ENCODE peak calls at places on chromosomes 5 and 9, in ten cellular contexts. M is kidney epithelial cell; D is BE2C; X is colonic mucosa; N is endodermal cell; Q is progenitor cell of endocrine pancreas; I is CD4-positive, alpha-beta T cell; J is coronary artery; S is sigmoid colon; Y is mammary epithelial cell. K is an unnamed sample.

GRCh38 chr5:79694183-79694582 is 4.5 kb downstream of the CMYA5 start:
- DNase-seq in N (no peak), M (no peak), I (no peak), J (no peak), Y (no peak), S (no peak), Q (no peak), D (no peak), X (no peak), K (no peak)

GRCh38 chr9:92706218-92706940 is 36.4 kb upstream of the IPPK start:
- DNase-seq in Y (peak), D (peak), Q (no peak), N (peak), S (no peak), X (no peak), I (peak), J (no peak), M (no peak), K (no peak)

GRCh38 chr5:368162-369084 is 46.9 kb downstream of the AHRR start:
- DNase-seq in I (no peak), X (peak), M (no peak), Y (no peak), S (no peak), J (peak), N (peak), Q (peak), D (no peak), K (no peak)

GRCh38 chr9:21023861-21024260 is 7.6 kb downstream of the HACD4 start:
- DNase-seq in I (no peak), J (no peak), S (no peak), N (no peak), M (no peak), Y (no peak), X (no peak), Q (no peak), D (no peak), K (no peak)

GRCh38 chr9:100575765-100576368 is 2.0 kb upstream of the CAVIN4 start:
- DNase-seq in J (no peak), Q (no peak), D (no peak), I (no peak), M (no peak), S (no peak), Y (peak), X (no peak), N (no peak), K (no peak)

GRCh38 chr9:4820172-4820571 is 27.4 kb downstream of the RCL1 start:
- DNase-seq in S (no peak), N (no peak), Y (no peak), D (no peak), I (no peak), Q (no peak), M (no peak), J (no peak), X (no peak), K (no peak)

GRCh38 chr5:135458356-135458755 is 6.2 kb upstream of the TIFAB start:
- DNase-seq in Q (no peak), D (no peak), S (no peak), I (no peak), M (no peak), X (no peak), Y (no peak), J (no peak), N (no peak), K (no peak)

GRCh38 chr5:67538855-67539506 is 342.4 kb upstream of the CD180 start:
- DNase-seq in X (no peak), D (no peak), J (no peak), I (no peak), Y (no peak), N (no peak), Q (no peak), S (no peak), M (no peak), K (no peak)

GRCh38 chr9:122172131-122172530 is 12.4 kb downstream of the MORN5 start:
- DNase-seq in I (no peak), J (no peak), D (no peak), M (no peak), X (no peak), Y (no peak), N (no peak), Q (no peak), S (no peak), K (no peak)

GRCh38 chr9:90926920-90927319 is 125.3 kb downstream of the SYK start:
- DNase-seq in D (no peak), J (no peak), I (no peak), S (no peak), X (no peak), Y (no peak), M (no peak), N (no peak), Q (no peak), K (no peak)

GRCh38 chr9:90921969-90922368 is 120.3 kb downstream of the SYK start:
- DNase-seq in I (no peak), S (no peak), D (no peak), Y (no peak), M (no peak), Q (no peak), J (no peak), X (no peak), N (no peak), K (no peak)

GRCh38 chr9:90929616-90930015 is 128.0 kb downstream of the SYK start:
- DNase-seq in Y (no peak), J (no peak), S (no peak), X (no peak), I (no peak), D (no peak), Q (no peak), N (no peak), M (no peak), K (no peak)

GRCh38 chr9:90927496-90927895 is 125.9 kb downstream of the SYK start:
- DNase-seq in D (no peak), Y (peak), J (no peak), S (no peak), N (no peak), Q (no peak), X (no peak), I (no peak), M (no peak), K (no peak)

DNA sequence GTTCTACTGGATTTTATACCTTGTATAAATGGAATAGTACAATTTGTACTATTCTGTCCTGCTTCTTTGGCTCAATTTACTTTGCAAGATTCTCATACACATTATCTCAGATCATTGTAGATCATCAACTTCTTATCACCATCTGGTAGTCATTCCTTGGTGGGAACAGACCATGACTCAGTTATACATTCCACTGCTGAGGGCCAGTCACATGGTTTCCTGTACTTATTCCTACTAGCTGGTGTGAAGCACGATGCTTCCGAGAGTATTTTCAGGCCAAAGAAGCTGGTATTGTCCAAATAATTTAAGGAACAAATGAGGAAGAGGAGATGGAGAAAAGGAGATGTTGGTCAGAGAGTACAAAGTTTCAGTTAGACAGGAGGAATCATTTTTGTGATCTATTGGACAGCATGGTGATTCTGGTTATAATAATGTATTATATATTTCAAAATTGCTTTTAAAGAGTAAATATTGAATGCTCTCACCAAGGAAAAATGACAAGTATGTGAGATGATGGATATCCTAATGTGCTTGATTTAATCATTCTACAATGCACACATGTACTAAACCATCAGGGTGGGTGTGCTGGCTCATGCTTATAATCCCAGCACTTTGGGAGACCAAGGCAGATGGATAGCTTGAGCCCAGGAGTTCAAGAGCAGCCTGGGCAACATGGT is 124.1 kb downstream of the SYK start:
- DNase-seq in I (no peak), S (no peak), D (no peak), N (no peak), X (no peak), Y (peak), J (no peak), M (peak), Q (no peak), K (no peak)
- TF ChIP-seq CTCF in I (no peak), S (no peak), D (no peak), N (no peak), X (no peak), Y (no peak), J (no peak), M (no peak), Q (no peak), K (no peak)

GRCh38 chr9:16419124-16419523 is 451.3 kb downstream of the BNC2 start:
- DNase-seq in N (no peak), M (no peak), I (no peak), D (no peak), Y (no peak), S (no peak), X (no peak), Q (no peak), J (no peak), K (no peak)
- TF ChIP-seq CTCF in N (no peak), M (no peak), I (no peak), D (no peak), Y (no peak), S (no peak), X (no peak), Q (no peak), J (no peak), K (no peak)

GRCh38 chr5:141430332-141431113 is at the start of gene PCDHGA12:
- DNase-seq in X (no peak), Q (no peak), D (no peak), J (no peak), S (no peak), N (no peak), Y (peak), I (no peak), M (no peak), K (no peak)
- TF ChIP-seq CTCF in X (no peak), Q (no peak), D (peak), J (no peak), S (no peak), N (no peak), Y (peak), I (no peak), M (peak), K (no peak)

GRCh38 chr5:42547146-42547545 is 123.9 kb downstream of the GHR start:
- DNase-seq in Y (peak), D (no peak), M (peak), J (no peak), X (no peak), S (no peak), Q (no peak), N (no peak), I (no peak), K (no peak)
- TF ChIP-seq CTCF in Y (no peak), D (no peak), M (no peak), J (no peak), X (no peak), S (no peak), Q (no peak), N (no peak), I (no peak), K (no peak)

GRCh38 chr9:87290241-87290700 is 207.4 kb upstream of the DAPK1 start:
- DNase-seq in N (peak), D (no peak), X (no peak), Q (no peak), M (no peak), S (no peak), I (no peak), J (no peak), Y (peak), K (no peak)
- TF ChIP-seq CTCF in N (peak), D (peak), X (no peak), Q (peak), M (peak), S (no peak), I (no peak), J (no peak), Y (peak), K (no peak)

GRCh38 chr9:130327070-130327780 is 61.7 kb downstream of the HMCN2 start:
- DNase-seq in J (no peak), Y (no peak), X (no peak), Q (no peak), M (no peak), S (no peak), I (no peak), N (peak), D (peak), K (no peak)
- TF ChIP-seq CTCF in J (no peak), Y (peak), X (peak), Q (peak), M (peak), S (no peak), I (no peak), N (peak), D (peak), K (no peak)

DNA sequence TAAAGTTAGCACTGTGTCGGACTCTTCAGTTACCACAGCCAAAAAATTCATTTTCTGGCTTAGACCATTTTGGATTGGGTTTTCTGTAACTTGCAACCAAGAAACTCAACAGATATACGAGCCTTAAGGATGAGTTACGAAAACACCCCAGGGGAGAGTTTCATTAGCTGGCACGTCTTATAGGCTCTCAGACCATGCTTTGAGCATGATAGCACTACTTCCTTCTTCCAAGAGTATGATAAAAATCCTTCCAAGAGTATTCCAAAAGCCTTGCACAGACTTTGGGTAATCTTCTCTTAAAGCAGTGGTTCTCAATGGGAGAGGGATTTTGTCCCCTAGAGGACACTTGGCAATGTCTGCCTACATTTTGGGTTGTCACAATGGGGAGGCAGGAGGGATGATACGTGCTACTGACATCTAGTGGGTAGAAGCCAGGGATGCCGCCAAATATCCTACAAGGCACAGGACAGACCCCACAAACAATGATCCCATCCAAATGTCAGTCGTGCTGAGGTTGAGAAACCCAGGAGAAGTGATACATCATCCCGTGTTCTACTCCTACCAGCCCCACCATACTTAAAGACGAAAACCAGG is 64.8 kb downstream of the SMIM23 start:
- DNase-seq in Y (no peak), D (peak), S (no peak), J (no peak), I (no peak), X (no peak), N (peak), M (no peak), Q (no peak), K (no peak)
- TF ChIP-seq CTCF in Y (peak), D (peak), S (no peak), J (no peak), I (no peak), X (no peak), N (peak), M (peak), Q (peak), K (no peak)

GRCh38 chr9:124392855-124393460 is 22.3 kb downstream of the PSMB7 start:
- DNase-seq in I (no peak), S (no peak), Q (no peak), Y (peak), X (no peak), J (no peak), D (peak), M (peak), N (peak), K (no peak)
- TF ChIP-seq CTCF in I (no peak), S (no peak), Q (peak), Y (peak), X (no peak), J (no peak), D (peak), M (peak), N (peak), K (no peak)